ENCODE peak calls at places on chromosomes 2 and 18, in nine cellular contexts. H, E, W, U, M, J, G, F and I are unnamed samples.
A peak's percentile ranks its signal among the peaks of the same experiment; 100 is the strongest.

GRCh38 chr2:67839668-67840067 is 223.1 kb downstream of the C1D start:
- DNase-seq in H (no peak), E (no peak), W (no peak), U (no peak), M (no peak), J (peak; percentile 13), G (no peak), F (no peak), I (no peak)

GRCh38 chr2:160417745-160418397 is 75.7 kb downstream of the RBMS1 start:
- DNase-seq in H (no peak), E (no peak), W (no peak), U (no peak), M (no peak), J (peak; percentile 86), G (no peak), F (no peak), I (no peak)

GRCh38 chr2:177530513-177531039 is 138.0 kb downstream of the AGPS start:
- DNase-seq in H (no peak), E (no peak), W (no peak), U (no peak), M (no peak), J (no peak), G (no peak), F (no peak), I (no peak)

GRCh38 chr2:6352906-6353515 is 512.7 kb downstream of the CMPK2 start:
- DNase-seq in H (no peak), E (no peak), W (peak; percentile 55), U (peak; percentile 6), M (no peak), J (peak; percentile 55), G (peak; percentile 67), F (peak; percentile 2), I (no peak)

GRCh38 chr2:128475427-128476211 is 157.0 kb upstream of the HS6ST1 start:
- DNase-seq in H (no peak), E (no peak), W (no peak), U (no peak), M (no peak), J (no peak), G (no peak), F (no peak), I (no peak)

GRCh38 chr18:3177902-3178687 is 41.7 kb downstream of the MYOM1 start:
- DNase-seq in H (peak; percentile 79), E (no peak), W (no peak), U (no peak), M (no peak), J (no peak), G (no peak), F (no peak), I (no peak)

GRCh38 chr2:137865954-137866540 is 98.2 kb upstream of the HNMT start:
- DNase-seq in H (peak; percentile 25), E (no peak), W (peak; percentile 45), U (peak; percentile 44), M (peak; percentile 10), J (peak; percentile 54), G (peak; percentile 57), F (no peak), I (peak; percentile 20)

GRCh38 chr2:112542974-112543760 is 902 bp downstream of the POLR1B start:
- DNase-seq in H (peak; percentile 19), E (no peak), W (peak; percentile 16), U (no peak), M (no peak), J (peak; percentile 3), G (no peak), F (no peak), I (no peak)

GRCh38 chr2:121148481-121148880 is 136.5 kb downstream of the TFCP2L1 start:
- DNase-seq in H (no peak), E (no peak), W (no peak), U (no peak), M (no peak), J (no peak), G (no peak), F (no peak), I (no peak)

GRCh38 chr18:23283933-23284430 is 148.7 kb downstream of the CABLES1 start:
- DNase-seq in H (no peak), E (no peak), W (no peak), U (no peak), M (no peak), J (peak; percentile 45), G (no peak), F (no peak), I (no peak)

GRCh38 chr2:84697895-84698294 is 181.6 kb downstream of the DNAH6 start:
- DNase-seq in H (no peak), E (no peak), W (no peak), U (no peak), M (no peak), J (no peak), G (no peak), F (no peak), I (no peak)

GRCh38 chr2:127721311-127721977 is 20.1 kb downstream of the SFT2D3 start:
- DNase-seq in H (no peak), E (no peak), W (no peak), U (no peak), M (no peak), J (peak; percentile 15), G (no peak), F (no peak), I (no peak)

GRCh38 chr2:46276652-46277051 is 20.6 kb upstream of the EPAS1 start:
- DNase-seq in H (no peak), E (no peak), W (no peak), U (no peak), M (no peak), J (no peak), G (no peak), F (no peak), I (no peak)

GRCh38 chr2:167127135-167127534 is 238.9 kb downstream of the XIRP2 start:
- DNase-seq in H (no peak), E (no peak), W (no peak), U (no peak), M (no peak), J (no peak), G (no peak), F (no peak), I (no peak)

GRCh38 chr2:198072655-198073054 is 268.3 kb downstream of the PLCL1 start:
- DNase-seq in H (no peak), E (no peak), W (no peak), U (no peak), M (no peak), J (no peak), G (no peak), F (no peak), I (no peak)

GRCh38 chr2:121974919-121975654 is 219.6 kb downstream of the TSN start:
- DNase-seq in H (peak; percentile 78), E (no peak), W (peak; percentile 71), U (peak; percentile 61), M (peak; percentile 50), J (peak; percentile 68), G (peak; percentile 54), F (no peak), I (peak; percentile 65)

GRCh38 chr2:126644630-126645191 is 11.2 kb upstream of the GYPC start:
- DNase-seq in H (no peak), E (no peak), W (no peak), U (no peak), M (no peak), J (no peak), G (no peak), F (no peak), I (no peak)

GRCh38 chr18:44741551-44741950 is 60.9 kb downstream of the SETBP1 start:
- DNase-seq in H (no peak), E (no peak), W (no peak), U (peak; percentile 45), M (no peak), J (no peak), G (no peak), F (peak; percentile 64), I (no peak)

GRCh38 chr2:207502799-207503198 is 27.0 kb upstream of the CREB1 start:
- DNase-seq in H (peak; percentile 28), E (no peak), W (no peak), U (no peak), M (no peak), J (no peak), G (no peak), F (no peak), I (no peak)

GRCh38 chr2:168037772-168038171 is 209.6 kb downstream of the STK39 start:
- DNase-seq in H (no peak), E (no peak), W (no peak), U (no peak), M (no peak), J (peak; percentile 33), G (no peak), F (no peak), I (no peak)

GRCh38 chr2:226618875-226619605 is 180.6 kb downstream of the IRS1 start:
- DNase-seq in H (no peak), E (no peak), W (no peak), U (no peak), M (peak; percentile 84), J (peak; percentile 77), G (no peak), F (no peak), I (no peak)

GRCh38 chr2:164761737-164762460 is 79.7 kb downstream of the COBLL1 start:
- DNase-seq in H (no peak), E (no peak), W (no peak), U (no peak), M (no peak), J (no peak), G (no peak), F (no peak), I (no peak)

GRCh38 chr2:47751856-47752414 is 31.0 kb upstream of the MSH6 start:
- DNase-seq in H (no peak), E (no peak), W (no peak), U (peak; percentile 15), M (no peak), J (no peak), G (no peak), F (no peak), I (no peak)

GRCh38 chr2:20424300-20425290 is 22.3 kb upstream of the RHOB start:
- DNase-seq in H (peak; percentile 48), E (no peak), W (no peak), U (no peak), M (peak; percentile 82), J (peak; percentile 78), G (no peak), F (no peak), I (no peak)

GRCh38 chr2:52416340-52416739 is 1351.3 kb upstream of the CHAC2 start:
- DNase-seq in H (no peak), E (no peak), W (no peak), U (no peak), M (no peak), J (peak; percentile 12), G (no peak), F (no peak), I (no peak)

GRCh38 chr2:68565858-68566257 is 77.5 kb upstream of the PROKR1 start:
- DNase-seq in H (no peak), E (no peak), W (no peak), U (no peak), M (peak; percentile 5), J (peak; percentile 19), G (no peak), F (no peak), I (no peak)

GRCh38 chr2:240461471-240462072 is 26.1 kb downstream of the GPC1 start:
- DNase-seq in H (no peak), E (peak; percentile 85), W (no peak), U (no peak), M (no peak), J (no peak), G (no peak), F (no peak), I (no peak)

GRCh38 chr18:41121116-41121826 is 833.8 kb upstream of the PIK3C3 start:
- DNase-seq in H (no peak), E (no peak), W (no peak), U (no peak), M (no peak), J (peak; percentile 89), G (no peak), F (no peak), I (no peak)